ENCODE peak calls at places on chromosomes 2 and 18, in five cellular contexts. W is astrocyte of the cerebellum, J is iPS-NIHi11, Y is heart right ventricle, K is iris pigment epithelial cell. O is an unnamed sample.

GRCh38 chr2:218476676-218477075 is 57.8 kb downstream of the VIL1 start:
- DNase-seq in W (no peak), J (no peak), Y (no peak), K (peak; percentile 76), O (no peak)

GRCh38 chr18:8657050-8657820 is 48.0 kb downstream of the RAB12 start:
- DNase-seq in W (no peak), J (no peak), Y (no peak), K (no peak), O (no peak)

GRCh38 chr18:36527740-36528455 is 230.4 kb downstream of the FHOD3 start:
- DNase-seq in W (no peak), J (no peak), Y (no peak), K (no peak), O (no peak)

GRCh38 chr2:27378096-27378808 is 2.3 kb downstream of the ZNF513 start:
- DNase-seq in W (no peak), J (no peak), Y (no peak), K (no peak), O (peak; percentile 41)

GRCh38 chr2:212709287-212709686 is 170.7 kb upstream of the ERBB4 start:
- DNase-seq in W (no peak), J (no peak), Y (no peak), K (peak; percentile 72), O (peak; percentile 21)

GRCh38 chr2:45216118-45216517 is 206.9 kb upstream of the SIX2 start:
- DNase-seq in W (no peak), J (no peak), Y (no peak), K (no peak), O (no peak)

GRCh38 chr2:173205375-173205774 is 129.7 kb downstream of the MAP3K20 start:
- DNase-seq in W (peak; percentile 37), J (no peak), Y (peak; percentile 46), K (peak; percentile 88), O (no peak)

GRCh38 chr2:187618813-187619212 is 64.6 kb upstream of the TFPI start:
- DNase-seq in W (peak; percentile 46), J (no peak), Y (no peak), K (peak; percentile 23), O (no peak)

GRCh38 chr2:100193334-100193733 is 50.9 kb upstream of the AFF3 start:
- DNase-seq in W (no peak), J (no peak), Y (no peak), K (no peak), O (peak; percentile 44)

GRCh38 chr2:159637237-159637636 is 20.9 kb upstream of the BAZ2B start:
- DNase-seq in W (no peak), J (no peak), Y (no peak), K (no peak), O (no peak)

GRCh38 chr2:158464426-158465281 is 7.9 kb downstream of the PKP4 start:
- DNase-seq in W (no peak), J (peak; percentile 29), Y (no peak), K (no peak), O (no peak)

GRCh38 chr18:33594799-33595198 is 16.8 kb downstream of the ASXL3 start:
- DNase-seq in W (no peak), J (no peak), Y (no peak), K (no peak), O (no peak)

GRCh38 chr18:13175754-13176210 is 42.8 kb upstream of the LDLRAD4 start:
- DNase-seq in W (no peak), J (no peak), Y (no peak), K (no peak), O (peak; percentile 16)

GRCh38 chr2:233426619-233427342 is 72.5 kb downstream of the DGKD start:
- DNase-seq in W (no peak), J (no peak), Y (no peak), K (peak; percentile 99), O (peak; percentile 52)